ENCODE peak calls at places on chromosomes 12 and 14, in five cellular contexts. O, R, J, W and H are unnamed samples.

GRCh38 chr12:106914796-106915634 is 40.7 kb upstream of the TMEM263 start:
- DNase-seq in O (no peak), R (no peak), J (no peak), W (no peak), H (no peak)

GRCh38 chr14:85129907-85130306 is 400.0 kb upstream of the FLRT2 start:
- DNase-seq in O (no peak), R (no peak), J (no peak), W (no peak), H (no peak)

GRCh38 chr12:132322206-132323132 is 6.9 kb downstream of the GALNT9 start:
- DNase-seq in O (peak), R (no peak), J (no peak), W (peak), H (no peak)

GRCh38 chr14:21093769-21094681 is 4.4 kb downstream of the ZNF219 start:
- DNase-seq in O (no peak), R (peak), J (no peak), W (no peak), H (peak)

GRCh38 chr12:115975411-115975810 is 302.1 kb downstream of the MED13L start:
- DNase-seq in O (no peak), R (no peak), J (no peak), W (no peak), H (no peak)

GRCh38 chr12:96585977-96586376 is 96.6 kb downstream of the CFAP54 start:
- DNase-seq in O (peak), R (no peak), J (no peak), W (no peak), H (no peak)

GRCh38 chr12:25401547-25402345 is 151.0 kb upstream of the KRAS start:
- DNase-seq in O (no peak), R (no peak), J (no peak), W (peak), H (no peak)

GRCh38 chr12:62671321-62671720 is 204.7 kb downstream of the MON2 start:
- DNase-seq in O (no peak), R (no peak), J (no peak), W (no peak), H (no peak)

GRCh38 chr12:110248096-110248447 is 33.0 kb upstream of the ATP2A2 start:
- DNase-seq in O (no peak), R (no peak), J (no peak), W (no peak), H (no peak)

GRCh38 chr12:71190822-71191221 is 33.0 kb upstream of the TSPAN8 start:
- DNase-seq in O (no peak), R (no peak), J (no peak), W (no peak), H (no peak)

DNA sequence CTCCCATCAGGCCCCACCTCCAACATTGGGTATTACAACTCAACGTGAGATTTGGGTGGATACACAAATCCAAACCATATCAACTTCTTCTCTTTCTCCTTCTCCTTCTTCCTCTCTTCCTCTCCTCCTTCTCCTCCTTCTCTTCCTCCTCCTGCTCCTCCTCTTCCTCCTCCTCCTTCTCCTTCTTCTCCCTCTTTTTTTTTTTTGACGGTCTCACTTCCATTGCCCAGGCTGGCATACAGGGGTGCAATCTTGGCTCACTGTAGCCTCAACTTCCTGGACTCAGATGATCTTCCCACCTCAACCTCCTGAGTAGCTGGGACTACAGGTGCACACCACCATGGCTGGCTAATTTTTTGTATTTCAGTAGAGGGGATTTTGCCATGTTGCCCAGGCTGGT is 11.4 kb upstream of the NUBPL start:
- DNase-seq in O (no peak), R (no peak), J (no peak), W (no peak), H (no peak)
- H3K4me3 ChIP-seq in O (no peak), R (no peak), J (no peak), W (no peak), H (no peak)

GRCh38 chr14:51862839-51863235 is 2.4 kb downstream of the GNG2 start:
- DNase-seq in O (no peak), R (no peak), J (no peak), W (no peak), H (no peak)
- H3K4me3 ChIP-seq in O (no peak), R (no peak), J (no peak), W (no peak), H (peak)

DNA sequence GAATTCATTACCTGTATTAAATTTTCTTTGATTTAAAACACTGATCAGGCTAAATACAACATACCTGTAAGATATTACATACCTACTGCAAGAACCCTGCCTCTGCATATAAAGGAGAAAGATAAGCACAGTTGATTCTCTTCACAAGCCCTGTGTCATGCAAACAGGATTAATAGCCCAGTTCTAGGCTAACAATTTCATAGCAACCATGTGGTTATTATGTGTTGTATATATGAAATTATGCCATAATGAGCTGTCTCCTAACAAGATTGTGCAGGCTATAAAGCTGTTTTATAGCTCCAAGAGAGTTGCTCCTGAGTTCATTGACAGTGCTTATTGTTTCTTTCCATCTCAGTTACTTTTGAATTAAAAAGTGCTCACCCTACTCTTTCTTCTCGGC is 609.3 kb downstream of the DIO2 start:
- DNase-seq in O (no peak), R (no peak), J (no peak), W (no peak), H (no peak)
- H3K4me3 ChIP-seq in O (no peak), R (no peak), J (no peak), W (no peak), H (no peak)

DNA sequence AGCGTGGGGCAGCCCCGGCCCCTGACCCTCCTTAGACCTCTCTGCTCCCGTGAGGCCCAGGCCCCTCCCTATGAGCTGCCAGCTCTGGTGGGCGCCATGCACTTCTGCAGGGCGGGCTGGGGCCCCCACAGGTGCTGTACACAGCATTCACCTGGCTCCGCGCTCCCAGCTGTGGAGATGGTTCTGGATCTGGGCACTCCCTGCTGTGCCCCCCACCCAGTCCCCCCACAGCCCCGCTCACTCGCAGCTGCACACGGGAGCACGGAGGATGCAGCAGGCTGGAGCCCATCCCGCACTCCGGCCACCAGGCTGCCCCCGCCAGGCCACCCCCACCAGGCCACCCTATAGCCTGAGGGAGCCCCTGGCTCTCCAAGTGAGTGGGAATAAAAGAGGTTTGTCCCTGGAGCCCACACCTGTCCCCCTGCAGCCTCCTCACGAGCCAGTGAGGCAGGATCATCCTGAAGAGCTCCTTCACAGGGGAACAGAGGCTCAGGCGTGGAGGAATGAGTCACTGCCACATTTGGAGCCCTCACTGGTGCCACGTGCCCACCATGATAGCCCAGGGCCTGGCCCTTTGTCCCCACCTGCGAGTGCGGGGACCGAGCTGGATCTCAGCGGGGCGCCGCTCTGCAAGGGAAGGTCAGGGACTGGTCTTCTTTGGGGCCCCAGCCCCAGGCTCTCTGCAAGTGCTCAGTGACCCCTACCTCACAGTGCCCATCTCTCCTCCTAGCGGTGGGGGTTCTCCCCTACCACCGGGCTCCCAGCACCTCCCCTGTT is 1.9 kb downstream of the ADSS1 start:
- DNase-seq in O (no peak), R (no peak), J (no peak), W (no peak), H (no peak)
- H3K4me3 ChIP-seq in O (no peak), R (no peak), J (no peak), W (no peak), H (no peak)

GRCh38 chr12:16950041-16950677 is 344.2 kb upstream of the LMO3 start:
- DNase-seq in O (no peak), R (no peak), J (no peak), W (no peak), H (peak)
- H3K4me3 ChIP-seq in O (no peak), R (no peak), J (no peak), W (no peak), H (no peak)

GRCh38 chr14:69937367-69937777 is 58.2 kb downstream of the SMOC1 start:
- DNase-seq in O (no peak), R (no peak), J (no peak), W (no peak), H (no peak)
- H3K4me3 ChIP-seq in O (no peak), R (no peak), J (no peak), W (no peak), H (no peak)

GRCh38 chr14:99158150-99158549 is 113.8 kb downstream of the BCL11B start:
- DNase-seq in O (no peak), R (no peak), J (peak), W (no peak), H (no peak)

GRCh38 chr14:99157676-99158075 is 114.3 kb downstream of the BCL11B start:
- DNase-seq in O (no peak), R (peak), J (peak), W (no peak), H (no peak)

GRCh38 chr14:99158646-99159165 is 113.3 kb downstream of the BCL11B start:
- DNase-seq in O (no peak), R (peak), J (peak), W (no peak), H (peak)

GRCh38 chr14:99157246-99157645 is 114.8 kb downstream of the BCL11B start:
- DNase-seq in O (no peak), R (peak), J (peak), W (no peak), H (peak)

DNA sequence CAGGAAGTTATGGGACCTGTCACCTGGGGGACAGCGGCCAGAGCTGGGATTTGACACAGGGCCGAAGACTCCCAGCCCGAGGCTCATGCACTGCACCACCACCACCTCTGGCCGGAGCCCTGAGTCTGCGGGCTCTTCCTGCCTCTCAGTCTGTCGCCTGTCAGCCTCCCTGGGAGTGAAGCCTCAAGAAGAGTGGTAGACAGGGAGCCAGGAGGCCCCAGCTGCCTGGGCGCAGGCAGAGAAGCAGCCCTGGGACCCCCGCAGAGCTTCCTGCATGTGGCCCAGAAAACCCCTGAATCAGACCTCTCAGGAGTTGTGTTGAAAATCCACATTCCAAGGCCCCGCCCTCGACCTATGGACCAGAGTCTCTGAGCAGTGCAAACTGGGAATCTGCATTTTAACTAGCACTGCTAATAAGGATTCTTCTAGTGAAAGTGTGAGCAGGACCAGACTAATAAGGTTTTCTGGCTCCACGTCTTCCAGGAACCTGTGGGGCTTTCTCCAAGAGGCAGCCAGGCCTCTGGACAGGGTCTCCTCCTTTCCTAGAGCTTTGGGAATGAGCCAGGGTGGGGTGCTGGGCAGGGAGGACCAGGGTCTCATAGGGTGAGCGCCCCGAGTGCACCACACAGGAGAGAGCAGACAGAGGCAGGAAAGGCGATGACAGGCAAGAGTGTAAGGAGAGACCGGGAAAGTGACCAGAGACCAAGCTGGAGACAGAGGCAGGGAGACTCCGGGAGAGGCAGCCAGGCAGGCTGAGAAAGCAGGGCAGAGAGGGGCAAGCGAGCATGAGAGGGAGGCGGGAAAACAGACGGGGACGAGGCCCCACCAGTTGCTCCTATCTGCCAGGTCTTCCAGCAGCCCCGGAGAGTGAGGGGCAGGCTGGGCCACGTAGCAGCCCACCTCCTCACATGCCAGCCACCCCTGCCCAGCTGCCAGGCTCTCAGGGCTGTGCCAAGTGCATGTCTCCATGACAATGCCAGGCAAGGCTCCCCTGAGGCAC is 112.4 kb downstream of the BCL11B start:
- DNase-seq in O (no peak), R (peak), J (peak), W (no peak), H (peak)
- H3K4me3 ChIP-seq in O (no peak), R (no peak), J (no peak), W (no peak), H (no peak)